ENCODE peak calls at places on chromosomes 12 and 14, in nine cellular contexts. K is activated CD4-positive, CD25-positive, alpha-beta regulatory T cell; D is activated T-cell treated with anti-CD3 and anti-CD28 coated beads for 1 hour; A is T follicular helper cell; R is activated gamma-delta T cell treated with Interleukin-2 at 50 U/mL for 16 hours; N is tibial artery; J is small intestine; X is T-helper 2 cell; B is EL. H is an unnamed sample.

GRCh38 chr12:80273144-80273543 is 170.9 kb upstream of the PTPRQ start:
- DNase-seq in K (no peak), R (no peak), N (no peak), B (no peak), X (no peak), A (no peak), D (no peak), J (no peak), H (no peak)

GRCh38 chr14:28751467-28752058 is 15.0 kb upstream of the FOXG1 start:
- DNase-seq in K (no peak), N (no peak), J (peak), X (peak), A (no peak), R (no peak), B (peak), D (no peak), H (peak)

GRCh38 chr12:57138526-57139272 is 8.7 kb downstream of the LRP1-AS start:
- DNase-seq in J (peak), D (no peak), A (no peak), N (peak), B (no peak), K (no peak), X (no peak), R (no peak), H (no peak)

GRCh38 chr12:52824741-52825410 is 9.2 kb downstream of the KRT79 start:
- DNase-seq in J (no peak), K (no peak), B (no peak), N (no peak), A (no peak), R (no peak), X (no peak), D (no peak), H (no peak)

GRCh38 chr12:105764216-105764835 is 374.4 kb downstream of the NUAK1 start:
- DNase-seq in B (no peak), R (no peak), X (no peak), N (no peak), J (no peak), K (no peak), A (no peak), D (no peak), H (no peak)

GRCh38 chr12:77577756-77578155 is 252.9 kb upstream of the NAV3 start:
- DNase-seq in B (no peak), J (no peak), D (no peak), N (no peak), A (no peak), R (no peak), X (no peak), K (no peak), H (no peak)

GRCh38 chr14:105329411-105330200 is 15.1 kb downstream of the PACS2 start:
- DNase-seq in A (no peak), K (no peak), J (no peak), N (no peak), X (no peak), B (no peak), D (no peak), R (no peak), H (no peak)

GRCh38 chr14:92039073-92039719 is 663 bp downstream of the TRIP11 start:
- DNase-seq in A (no peak), R (no peak), D (no peak), B (peak), N (peak), J (peak), K (no peak), X (peak), H (peak)

GRCh38 chr14:22427771-22428228 is 161.2 kb downstream of the DAD1 start:
- DNase-seq in D (no peak), A (no peak), K (no peak), R (no peak), B (peak), N (peak), X (no peak), J (peak), H (no peak)

GRCh38 chr12:41681898-41682297 is 462.8 kb downstream of the GXYLT1 start:
- DNase-seq in B (no peak), D (no peak), N (no peak), R (no peak), X (no peak), K (no peak), J (no peak), A (no peak), H (no peak)

GRCh38 chr12:127280393-127281275 is 986.3 kb upstream of the TMEM132C start:
- DNase-seq in K (peak), N (no peak), A (peak), D (peak), R (peak), X (peak), B (no peak), J (peak), H (peak)

GRCh38 chr14:73953731-73954130 is 3.6 kb downstream of the COQ6 start:
- DNase-seq in K (no peak), R (no peak), N (no peak), J (no peak), B (no peak), X (no peak), A (no peak), D (no peak), H (no peak)

GRCh38 chr14:99430491-99430890 is 50.2 kb downstream of the SETD3 start:
- DNase-seq in X (peak), K (no peak), R (peak), D (no peak), J (peak), N (no peak), A (peak), B (no peak), H (no peak)

GRCh38 chr12:46276756-46277155 is 7.9 kb upstream of the SLC38A1 start:
- DNase-seq in N (no peak), J (no peak), B (no peak), R (no peak), K (no peak), X (no peak), A (no peak), D (no peak), H (no peak)

GRCh38 chr12:112256780-112257179 is 125.5 kb downstream of the HECTD4 start:
- DNase-seq in X (no peak), R (no peak), B (no peak), D (no peak), A (no peak), K (no peak), J (no peak), N (no peak), H (no peak)

GRCh38 chr12:50751921-50752721 is 11.8 kb upstream of the ATF1 start:
- DNase-seq in K (no peak), J (no peak), A (no peak), X (no peak), R (no peak), N (no peak), D (no peak), B (no peak), H (no peak)

H was measured in Jurkat, Clone E6-1.